ENCODE peak calls at places on chromosome 10, in four cellular contexts. A is testis, F is spleen, U is ovary. G is an unnamed sample. For H3K4me1, the result is how much of the 10 kb centered on the place peaks cover.

GRCh38 chr10:102808380-102808779 is 28.8 kb downstream of the CYP17A1 start:
- DNase-seq in A (no peak), F (no peak), U (no peak), G (no peak)

GRCh38 chr10:13348216-13349017 is at the start of gene SEPHS1:
- DNase-seq in F (peak), U (peak), A (peak), G (peak)

GRCh38 chr10:117268258-117268657 is 27.3 kb downstream of the SLC18A2 start:
- DNase-seq in U (no peak), A (no peak), F (no peak), G (no peak)

GRCh38 chr10:72719941-72720592 is 28.1 kb downstream of the MCU start:
- DNase-seq in U (no peak), F (no peak), A (no peak), G (no peak)

GRCh38 chr10:3173173-3173878 is 744 bp upstream of the PITRM1 start:
- DNase-seq in A (peak), U (no peak), F (peak), G (peak)

GRCh38 chr10:44882146-44882720 is 28.9 kb upstream of the TMEM72 start:
- DNase-seq in F (no peak), A (no peak), U (no peak), G (no peak)

GRCh38 chr10:67476201-67476600 is 219.8 kb downstream of the CTNNA3 start:
- DNase-seq in A (no peak), F (no peak), U (no peak), G (no peak)

GRCh38 chr10:24465124-24465874 is 256.4 kb downstream of the KIAA1217 start:
- DNase-seq in U (no peak), A (no peak), F (no peak), G (peak)

GRCh38 chr10:34492081-34492480 is 323.0 kb downstream of the PARD3 start:
- DNase-seq in U (no peak), F (no peak), A (no peak), G (no peak)

DNA sequence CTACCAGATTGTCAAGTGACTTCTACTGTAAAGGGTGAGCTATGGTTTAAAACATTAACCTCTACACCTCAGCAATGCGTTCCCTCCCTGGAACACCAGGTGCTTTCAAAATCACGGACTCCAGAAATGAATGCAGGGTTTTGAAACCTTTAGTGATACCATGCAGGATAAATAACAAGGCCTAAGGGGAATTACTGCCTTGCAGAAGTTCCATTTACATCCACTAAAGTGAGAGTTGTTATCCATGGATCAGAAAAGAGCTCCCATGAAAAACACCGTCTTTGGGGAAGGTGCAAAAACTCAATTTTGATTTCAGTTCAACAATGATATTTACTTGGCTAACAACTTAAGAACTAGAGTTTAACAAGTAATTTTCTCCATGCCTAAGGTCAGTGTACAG is 4.0 kb downstream of the FZD8 start:
- DNase-seq in A (no peak), U (no peak), F (no peak), G (no peak)
- H3K4me1 ChIP-seq in A (under half), U (under half), F (under half), G (under half)

GRCh38 chr10:70508912-70509366 is 30.4 kb downstream of the PALD1 start:
- DNase-seq in A (no peak), U (no peak), F (no peak), G (peak)
- TF ChIP-seq CTCF in A (no peak), U (no peak), F (peak), G (no peak)

GRCh38 chr10:97843296-97843671 is 6.4 kb upstream of the GOLGA7B start:
- DNase-seq in A (no peak), U (no peak), F (no peak), G (no peak)
- H3K4me1 ChIP-seq in A (under half), U (under half), F (under half), G (under half)

GRCh38 chr10:127699311-127699710 is 37.7 kb upstream of the FOXI2 start:
- DNase-seq in A (no peak), F (no peak), U (no peak), G (no peak)

GRCh38 chr10:127695431-127695830 is 41.6 kb upstream of the FOXI2 start:
- DNase-seq in F (no peak), A (no peak), U (no peak), G (no peak)

GRCh38 chr10:127690176-127690575 is 46.8 kb upstream of the FOXI2 start:
- DNase-seq in F (no peak), A (no peak), U (no peak), G (no peak)

GRCh38 chr10:127694580-127695193 is 42.3 kb upstream of the FOXI2 start:
- DNase-seq in F (no peak), U (no peak), A (peak), G (peak)
- TF ChIP-seq CTCF in F (no peak), U (no peak), A (peak), G (peak)

GRCh38 chr10:124735491-124736286 is 8.5 kb downstream of the FAM53B start:
- DNase-seq in F (peak), A (no peak), U (no peak), G (peak)
- H3K4me1 ChIP-seq in F (half or more), A (half or more), U (half or more), G (half or more)

GRCh38 chr10:68792115-68792514 is 35.2 kb upstream of the STOX1 start:
- DNase-seq in A (no peak), F (no peak), U (no peak), G (no peak)
- TF ChIP-seq CTCF in A (no peak), F (no peak), U (no peak), G (no peak)

DNA sequence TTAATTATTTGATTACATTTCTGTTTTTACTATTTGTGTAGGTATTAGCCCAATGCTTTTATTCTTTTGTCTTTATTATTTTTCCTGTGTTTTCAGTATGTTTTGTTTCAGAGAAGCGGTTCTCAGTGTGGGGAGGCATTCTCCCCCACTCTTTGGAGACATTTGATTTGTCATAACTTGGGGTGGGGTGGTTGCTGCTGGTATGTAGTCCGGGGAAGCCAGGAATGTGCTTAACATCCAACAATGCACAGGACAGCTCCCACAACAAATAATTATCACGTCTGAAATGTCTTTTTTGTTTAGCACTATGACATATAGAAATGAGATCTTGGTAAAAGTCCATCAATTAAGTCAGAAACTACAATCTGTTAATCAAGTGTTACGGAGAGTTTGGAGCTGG is 113.5 kb downstream of the LRMDA start:
- DNase-seq in U (no peak), A (no peak), F (no peak), G (no peak)
- H3K4me1 ChIP-seq in U (under half), A (under half), F (under half), G (under half)

GRCh38 chr10:129706523-129706922 is 239.5 kb downstream of the MGMT start:
- DNase-seq in U (no peak), A (no peak), F (no peak), G (no peak)
- TF ChIP-seq CTCF in U (no peak), A (no peak), F (no peak), G (no peak)

GRCh38 chr10:79188154-79188763 is 119.5 kb downstream of the ZMIZ1 start:
- DNase-seq in A (peak), F (peak), U (no peak), G (peak)

GRCh38 chr10:79190740-79191261 is 122.0 kb downstream of the ZMIZ1 start:
- DNase-seq in F (no peak), U (no peak), A (no peak), G (no peak)

GRCh38 chr10:79191951-79192676 is 123.3 kb downstream of the ZMIZ1 start:
- DNase-seq in F (no peak), A (no peak), U (no peak), G (no peak)

GRCh38 chr10:79187545-79187940 is 118.8 kb downstream of the ZMIZ1 start:
- DNase-seq in F (no peak), U (no peak), A (no peak), G (no peak)

DNA sequence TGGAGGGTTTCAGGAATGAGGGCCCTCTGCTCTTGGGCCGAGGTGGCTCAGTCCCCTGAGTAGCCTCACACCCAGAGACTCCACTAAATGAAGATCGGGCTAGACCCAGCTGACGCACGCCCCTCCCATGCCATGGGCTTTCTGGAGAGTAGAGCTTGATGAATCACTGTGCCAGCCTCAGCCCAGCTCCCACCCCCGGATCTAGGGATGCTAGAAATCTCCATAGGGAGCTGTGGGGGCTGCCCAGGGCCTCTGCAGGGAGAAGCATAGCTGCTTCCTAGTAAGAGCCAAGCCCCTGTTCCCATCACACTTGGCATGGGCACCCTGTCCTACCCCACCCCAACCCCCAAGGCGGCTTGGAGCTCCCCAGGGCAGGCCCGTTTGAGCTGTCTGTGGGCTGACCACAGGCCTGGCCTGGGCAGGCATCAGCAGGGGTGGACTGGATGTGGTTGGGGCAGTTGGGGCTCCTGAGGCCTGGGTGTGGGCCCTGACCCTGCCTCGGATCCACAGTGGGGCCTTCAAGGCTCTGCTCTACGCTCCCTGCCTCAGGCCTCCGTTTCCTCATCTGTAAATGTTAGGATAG is 121.2 kb downstream of the ZMIZ1 start:
- DNase-seq in A (no peak), U (no peak), F (no peak), G (no peak)
- H3K4me1 ChIP-seq in A (under half), U (under half), F (under half), G (under half)

GRCh38 chr10:60466267-60467201 is 76.9 kb upstream of the ANK3 start:
- DNase-seq in F (no peak), A (no peak), U (no peak), G (no peak)
- TF ChIP-seq CTCF in F (no peak), A (no peak), U (no peak), G (no peak)

G was measured in mucosa of descending colon.